ENCODE peak calls at places on chromosome 1, in five cellular contexts. B is GM13977; F is MM.1S; U is CD4-positive, alpha-beta T cell; D is GM12864. W is an unnamed sample.

GRCh38 chr1:45643978-45644377 is 20.1 kb upstream of the CCDC17 start:
- DNase-seq in B (no peak), F (peak), U (no peak), D (no peak), W (no peak)

GRCh38 chr1:4169991-4170390 is 269.9 kb upstream of the C1orf174 start:
- DNase-seq in B (no peak), F (no peak), U (no peak), D (no peak), W (no peak)

GRCh38 chr1:27598902-27599528 is 4.9 kb downstream of the AHDC1 start:
- DNase-seq in B (no peak), F (no peak), U (no peak), D (no peak), W (no peak)

GRCh38 chr1:96721382-96722160 is at the start of gene PTBP2:
- DNase-seq in B (peak), F (peak), U (peak), D (no peak), W (peak)

GRCh38 chr1:202643397-202644218 is 66.6 kb downstream of the SYT2 start:
- DNase-seq in B (no peak), F (no peak), U (no peak), D (no peak), W (peak)

GRCh38 chr1:109634771-109635750 is 15.4 kb downstream of the AMPD2 start:
- DNase-seq in B (no peak), F (peak), U (no peak), D (no peak), W (no peak)

GRCh38 chr1:74713849-74714248 is 19.0 kb downstream of the CRYZ start:
- DNase-seq in B (no peak), F (no peak), U (no peak), D (no peak), W (no peak)

GRCh38 chr1:231862611-231863010 is 236.0 kb downstream of the DISC1 start:
- DNase-seq in B (no peak), F (no peak), U (no peak), D (no peak), W (no peak)

GRCh38 chr1:75134939-75135828 is 996 bp downstream of the LHX8 start:
- DNase-seq in B (peak), F (peak), U (no peak), D (no peak), W (peak)

GRCh38 chr1:46183119-46183842 is 7.0 kb upstream of the P3R3URF start:
- DNase-seq in B (no peak), F (no peak), U (no peak), D (no peak), W (no peak)

GRCh38 chr1:8858112-8858668 is 20.3 kb downstream of the ENO1 start:
- DNase-seq in B (no peak), F (no peak), U (no peak), D (no peak), W (no peak)

GRCh38 chr1:150281221-150281757 is 1.1 kb upstream of the CIART start:
- DNase-seq in B (peak), F (peak), U (peak), D (no peak), W (peak)

GRCh38 chr1:7469255-7469938 is 301.7 kb upstream of the VAMP3 start:
- DNase-seq in B (no peak), F (no peak), U (no peak), D (no peak), W (no peak)

GRCh38 chr1:3992103-3992556 is 92.1 kb upstream of the C1orf174 start:
- DNase-seq in B (no peak), F (no peak), U (no peak), D (no peak), W (no peak)

GRCh38 chr1:220817907-220818306 is 31.2 kb downstream of the MTARC1 start:
- DNase-seq in B (no peak), F (no peak), U (no peak), D (no peak), W (no peak)

GRCh38 chr1:68234094-68234493 is 1.8 kb upstream of the WLS start:
- DNase-seq in B (no peak), F (no peak), U (no peak), D (no peak), W (no peak)

GRCh38 chr1:51341876-51342496 is 11.6 kb upstream of the TTC39A start:
- DNase-seq in B (peak), F (no peak), U (no peak), D (no peak), W (peak)

GRCh38 chr1:9615316-9616063 is 26.8 kb downstream of the TMEM201 start:
- DNase-seq in B (peak), F (peak), U (peak), D (no peak), W (peak)

GRCh38 chr1:180630408-180631196 is 1.2 kb upstream of the XPR1 start:
- DNase-seq in B (no peak), F (no peak), U (no peak), D (no peak), W (no peak)

GRCh38 chr1:25808481-25809244 is 8.7 kb downstream of the SELENON start:
- DNase-seq in B (no peak), F (no peak), U (no peak), D (no peak), W (no peak)

GRCh38 chr1:201693887-201694614 is 134.9 kb upstream of the IPO9 start:
- DNase-seq in B (no peak), F (no peak), U (no peak), D (no peak), W (no peak)

GRCh38 chr1:91073299-91073698 is 51.5 kb upstream of the ZNF644 start:
- DNase-seq in B (no peak), F (no peak), U (no peak), D (no peak), W (no peak)

GRCh38 chr1:203199481-203200058 is 13.1 kb upstream of the CHI3L1 start:
- DNase-seq in B (no peak), F (no peak), U (no peak), D (no peak), W (no peak)

GRCh38 chr1:41862411-41863221 is 56.1 kb downstream of the HIVEP3 start:
- DNase-seq in B (no peak), F (no peak), U (no peak), D (no peak), W (no peak)

GRCh38 chr1:147545133-147545532 is 3.8 kb downstream of the BCL9 start:
- DNase-seq in B (no peak), F (peak), U (peak), D (no peak), W (no peak)

GRCh38 chr1:41609166-41609883 is 124.8 kb upstream of the EDN2 start:
- DNase-seq in B (no peak), F (no peak), U (no peak), D (no peak), W (no peak)

GRCh38 chr1:47507140-47507539 is 69.3 kb downstream of the FOXD2 start:
- DNase-seq in B (no peak), F (no peak), U (no peak), D (no peak), W (no peak)

GRCh38 chr1:34745666-34746065 is 9.2 kb upstream of the GJB5 start:
- DNase-seq in B (no peak), F (no peak), U (no peak), D (no peak), W (no peak)

GRCh38 chr1:167297222-167298214 is 76.8 kb downstream of the POU2F1 start:
- DNase-seq in B (no peak), F (no peak), U (no peak), D (no peak), W (no peak)

GRCh38 chr1:17075470-17076255 is 21.8 kb upstream of the SDHB start:
- DNase-seq in B (peak), F (peak), U (no peak), D (no peak), W (peak)

GRCh38 chr1:47805020-47805419 is 192.2 kb downstream of the TRABD2B start:
- DNase-seq in B (no peak), F (no peak), U (no peak), D (no peak), W (no peak)

GRCh38 chr1:119316870-119317416 is 51.6 kb upstream of the HAO2 start:
- DNase-seq in B (no peak), F (no peak), U (no peak), D (no peak), W (no peak)
- TF ChIP-seq CTCF in B (peak), F (no peak), U (no peak), D (no peak), W (peak)

GRCh38 chr1:2585318-2586092 is 1.1 kb upstream of the PRXL2B start:
- DNase-seq in B (peak), F (peak), U (peak), D (peak), W (peak)
- TF ChIP-seq CTCF in B (peak), F (no peak), U (no peak), D (no peak), W (no peak)

DNA sequence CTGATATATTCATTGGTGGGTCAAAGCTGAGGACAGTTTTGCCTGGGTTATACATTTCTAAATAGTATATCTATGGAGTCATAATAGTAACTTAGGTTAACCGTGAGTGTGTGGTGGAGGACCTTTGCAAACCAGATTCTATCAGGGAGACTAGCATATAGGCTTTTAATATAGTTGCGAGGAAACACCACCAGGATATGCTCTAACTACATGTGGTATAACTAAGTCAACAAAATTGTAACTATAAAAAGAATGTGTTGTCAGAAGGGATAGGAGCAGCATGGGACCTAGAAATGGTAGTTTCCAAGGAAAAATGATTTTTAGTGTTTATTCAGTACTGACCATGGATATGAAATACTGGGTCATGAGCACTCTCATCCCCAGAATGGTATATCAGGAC is 338.1 kb downstream of the TGFB2 start:
- DNase-seq in B (no peak), F (no peak), U (no peak), D (no peak), W (no peak)
- TF ChIP-seq CTCF in B (no peak), F (no peak), U (no peak), D (no peak), W (no peak)

DNA sequence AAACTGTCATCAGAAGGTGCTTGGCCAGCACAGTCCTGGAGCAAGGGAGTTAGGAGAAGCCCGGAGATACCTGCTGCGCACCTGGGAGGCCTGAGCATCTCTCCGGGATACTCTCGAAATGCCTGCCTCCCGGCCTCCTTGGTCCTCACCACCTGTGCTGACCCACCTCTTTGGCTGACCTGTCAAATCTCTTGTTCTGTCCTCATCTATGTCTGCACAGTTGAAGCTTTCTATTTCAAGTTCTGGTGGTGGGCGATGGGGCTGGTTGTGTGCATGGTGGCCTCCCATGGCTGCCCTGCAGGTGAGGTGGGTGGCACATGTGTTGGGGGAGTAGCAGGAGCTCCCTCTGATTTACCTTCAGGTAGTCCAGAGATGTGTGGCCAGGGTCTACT is 52.5 kb downstream of the NENF start:
- DNase-seq in B (no peak), F (no peak), U (no peak), D (no peak), W (no peak)
- TF ChIP-seq CTCF in B (no peak), F (no peak), U (no peak), D (no peak), W (no peak)

GRCh38 chr1:229843627-229844238 is 217.7 kb downstream of the URB2 start:
- DNase-seq in B (no peak), F (no peak), U (no peak), D (no peak), W (no peak)
- TF ChIP-seq CTCF in B (no peak), F (peak), U (no peak), D (peak), W (no peak)

GRCh38 chr1:58574816-58575215 is 2.2 kb downstream of the TACSTD2 start:
- DNase-seq in B (no peak), F (no peak), U (no peak), D (no peak), W (no peak)

GRCh38 chr1:58573705-58574591 is 3.1 kb downstream of the TACSTD2 start:
- DNase-seq in B (peak), F (peak), U (no peak), D (peak), W (peak)

GRCh38 chr1:58575831-58576726 is 973 bp downstream of the TACSTD2 start:
- DNase-seq in B (peak), F (no peak), U (no peak), D (no peak), W (peak)

GRCh38 chr1:58577676-58578073 is 623 bp upstream of the TACSTD2 start:
- DNase-seq in B (no peak), F (no peak), U (no peak), D (no peak), W (no peak)

DNA sequence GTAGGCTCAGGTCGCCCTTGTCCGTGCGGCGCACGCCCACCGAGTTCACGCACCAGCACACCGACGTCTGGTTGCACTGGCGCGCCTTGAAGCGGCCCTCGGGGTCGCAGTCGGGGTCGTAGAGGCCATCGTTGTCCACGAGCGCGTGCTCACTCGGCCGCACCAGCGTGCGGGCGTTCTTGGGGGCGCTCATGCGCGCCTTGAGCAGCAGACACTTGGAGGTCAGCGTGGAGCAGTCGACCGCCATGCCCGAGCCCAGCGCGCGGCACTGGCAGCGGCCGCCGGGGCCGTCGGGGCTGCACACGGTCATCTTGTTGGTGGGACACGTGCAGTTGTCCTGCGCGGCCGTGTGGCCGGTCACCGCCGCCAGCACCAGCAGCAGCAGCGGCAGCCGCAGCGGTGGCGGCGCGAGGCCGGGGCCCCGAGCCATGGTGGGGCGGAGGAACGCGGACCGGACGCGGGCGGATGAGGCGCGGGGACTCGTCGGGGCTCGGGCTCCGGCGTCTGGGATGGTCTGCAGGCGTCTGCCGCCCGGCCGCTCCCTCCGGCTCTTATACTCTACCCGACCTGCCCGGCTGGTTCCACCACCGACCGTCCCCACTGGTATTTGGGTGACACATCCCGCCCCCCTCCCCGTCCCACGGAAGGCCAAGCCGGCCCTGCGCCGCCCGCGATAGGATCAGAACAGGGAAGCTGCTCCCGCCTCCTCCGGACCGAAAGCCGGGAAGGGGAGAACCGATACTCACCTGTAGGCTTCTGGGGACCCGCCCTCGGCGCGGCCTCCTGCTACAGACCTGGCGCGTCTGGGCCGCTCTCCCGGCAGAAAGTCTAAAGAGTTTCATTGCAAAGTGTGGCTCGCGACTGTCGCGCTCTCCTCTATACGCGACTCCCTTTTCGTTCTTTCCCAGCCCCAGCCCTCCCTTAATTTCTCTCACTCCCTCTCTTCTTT is at the start of gene TACSTD2:
- DNase-seq in B (no peak), F (no peak), U (no peak), D (no peak), W (peak)
- TF ChIP-seq CTCF in B (no peak), F (no peak), U (no peak), D (no peak), W (no peak)